ENCODE peak calls at places on chromosomes 1 and 21, in ten cellular contexts. D is adrenal gland, O is ELR, R is AG10803, U is upper lobe of right lung, B is PC-9, L is BJ, N is tibial nerve, Y is endodermal cell, Z is iPS-NIHi11. H is an unnamed sample.
A peak's percentile ranks its signal among the peaks of the same experiment; 100 is the strongest.

GRCh38 chr1:62356257-62356835 is 37.1 kb upstream of the KANK4 start:
- DNase-seq in D (no peak), O (peak; percentile 73), R (peak; percentile 73), U (no peak), B (peak; percentile 46), L (peak; percentile 33), N (no peak), Y (no peak), Z (no peak), H (no peak)

GRCh38 chr1:159421821-159422220 is 10.2 kb upstream of the OR10J4 start:
- DNase-seq in D (no peak), O (no peak), R (no peak), U (no peak), B (no peak), L (no peak), N (no peak), Y (peak; percentile 76), Z (peak; percentile 34), H (no peak)

GRCh38 chr1:15152318-15153183 is 996 bp upstream of the TMEM51 start:
- DNase-seq in D (peak; percentile 94), O (peak; percentile 90), R (peak; percentile 80), U (peak; percentile 92), B (peak; percentile 80), L (no peak), N (peak; percentile 50), Y (peak; percentile 92), Z (peak; percentile 84), H (no peak)

GRCh38 chr1:228016653-228017355 is 10.0 kb downstream of the WNT3A start:
- DNase-seq in D (peak; percentile 2), O (no peak), R (no peak), U (peak; percentile 33), B (no peak), L (no peak), N (no peak), Y (peak; percentile 38), Z (no peak), H (no peak)

GRCh38 chr1:38835230-38835827 is 24.2 kb downstream of the RRAGC start:
- DNase-seq in D (peak; percentile 23), O (peak; percentile 84), R (peak; percentile 84), U (no peak), B (peak; percentile 51), L (peak; percentile 21), N (no peak), Y (peak; percentile 80), Z (peak; percentile 78), H (no peak)

GRCh38 chr1:119653839-119654170 is 5.7 kb upstream of the ZNF697 start:
- DNase-seq in D (no peak), O (no peak), R (peak; percentile 85), U (no peak), B (no peak), L (peak; percentile 74), N (no peak), Y (no peak), Z (no peak), H (no peak)

GRCh38 chr1:167488786-167489185 is 29.5 kb downstream of the CD247 start:
- DNase-seq in D (no peak), O (no peak), R (no peak), U (no peak), B (no peak), L (no peak), N (no peak), Y (no peak), Z (no peak), H (no peak)

GRCh38 chr1:211482306-211482705 is 9.7 kb downstream of the RD3 start:
- DNase-seq in D (no peak), O (no peak), R (no peak), U (no peak), B (no peak), L (no peak), N (no peak), Y (no peak), Z (no peak), H (peak; percentile 64)

GRCh38 chr1:192810253-192810880 is 1.5 kb downstream of the RGS2 start:
- DNase-seq in D (peak; percentile 42), O (no peak), R (no peak), U (no peak), B (no peak), L (no peak), N (no peak), Y (peak; percentile 62), Z (no peak), H (no peak)

GRCh38 chr1:27366411-27367159 is at the start of gene MAP3K6:
- DNase-seq in D (peak; percentile 90), O (peak; percentile 84), R (peak; percentile 76), U (peak; percentile 96), B (peak; percentile 83), L (peak; percentile 33), N (peak; percentile 85), Y (peak; percentile 92), Z (peak; percentile 85), H (no peak)

GRCh38 chr21:33374080-33374873 is 28.9 kb upstream of the IFNGR2 start:
- DNase-seq in D (peak; percentile 58), O (peak; percentile 53), R (peak; percentile 64), U (peak; percentile 65), B (peak; percentile 32), L (no peak), N (no peak), Y (peak; percentile 75), Z (peak; percentile 45), H (no peak)

GRCh38 chr1:228210076-228210651 is 2.3 kb downstream of the OBSCN start:
- DNase-seq in D (no peak), O (peak; percentile 30), R (no peak), U (no peak), B (peak; percentile 87), L (no peak), N (no peak), Y (no peak), Z (peak; percentile 28), H (no peak)

GRCh38 chr1:104648269-104648691 is 898.6 kb downstream of the AMY1C start:
- DNase-seq in D (no peak), O (peak; percentile 12), R (no peak), U (no peak), B (no peak), L (no peak), N (no peak), Y (no peak), Z (peak; percentile 34), H (no peak)

GRCh38 chr1:9443913-9444445 is 95.3 kb upstream of the SLC25A33 start:
- DNase-seq in D (peak; percentile 33), O (no peak), R (no peak), U (no peak), B (no peak), L (no peak), N (no peak), Y (no peak), Z (no peak), H (no peak)

GRCh38 chr1:213162338-213162737 is 111.3 kb downstream of the RPS6KC1 start:
- DNase-seq in D (peak; percentile 67), O (peak; percentile 14), R (peak; percentile 56), U (no peak), B (no peak), L (no peak), N (no peak), Y (no peak), Z (no peak), H (no peak)

GRCh38 chr1:118989878-118990378 is 1.8 kb upstream of the TBX15 start:
- DNase-seq in D (no peak), O (no peak), R (peak; percentile 58), U (no peak), B (no peak), L (no peak), N (no peak), Y (peak; percentile 82), Z (peak; percentile 50), H (no peak)

GRCh38 chr1:156126043-156126700 is 11.7 kb downstream of the LMNA start:
- DNase-seq in D (peak; percentile 92), O (peak; percentile 98), R (peak; percentile 97), U (peak; percentile 92), B (peak; percentile 98), L (peak; percentile 92), N (peak; percentile 78), Y (peak; percentile 91), Z (no peak), H (no peak)

GRCh38 chr1:25782608-25783201 is 17.3 kb upstream of the SELENON start:
- DNase-seq in D (no peak), O (no peak), R (no peak), U (no peak), B (no peak), L (no peak), N (no peak), Y (no peak), Z (no peak), H (no peak)

GRCh38 chr1:72397786-72398185 is 115.4 kb upstream of the NEGR1 start:
- DNase-seq in D (no peak), O (peak; percentile 46), R (peak; percentile 90), U (no peak), B (peak; percentile 4), L (peak; percentile 60), N (no peak), Y (no peak), Z (peak; percentile 18), H (no peak)

GRCh38 chr1:183588827-183589226 is 1.4 kb downstream of the NCF2 start:
- DNase-seq in D (no peak), O (no peak), R (no peak), U (no peak), B (no peak), L (no peak), N (no peak), Y (no peak), Z (no peak), H (no peak)

H was measured in vagina.